ENCODE peak calls at places on chromosomes 12 and 14, in four cellular contexts. Y, K, L and M are unnamed samples.

GRCh38 chr12:97301576-97301975 is 161.0 kb upstream of the RMST start:
- DNase-seq in L (no peak), Y (no peak), K (no peak), M (no peak)

GRCh38 chr14:72443991-72444431 is 449.9 kb downstream of the DPF3 start:
- DNase-seq in L (peak; percentile 54), Y (peak; percentile 27), K (no peak), M (peak; percentile 16)

GRCh38 chr14:77485901-77486678 is 12.5 kb downstream of the ISM2 start:
- DNase-seq in L (no peak), K (no peak), Y (no peak), M (no peak)

GRCh38 chr12:88549929-88550328 is 30.3 kb downstream of the KITLG start:
- DNase-seq in Y (no peak), K (peak; percentile 85), L (no peak), M (no peak)

GRCh38 chr12:65798903-65799302 is 25.4 kb upstream of the HMGA2 start:
- DNase-seq in K (no peak), L (no peak), Y (no peak), M (no peak)

GRCh38 chr12:71945121-71945520 is 6.5 kb downstream of the TPH2 start:
- DNase-seq in K (no peak), Y (no peak), L (no peak), M (no peak)

GRCh38 chr12:24728366-24728765 is 220.5 kb downstream of the BCAT1 start:
- DNase-seq in K (peak; percentile 51), Y (no peak), L (no peak), M (no peak)

GRCh38 chr12:84756961-84757360 is 155.6 kb downstream of the SLC6A15 start:
- DNase-seq in L (no peak), Y (no peak), K (no peak), M (no peak)

GRCh38 chr12:72570601-72571000 is 298.4 kb downstream of the TRHDE start:
- DNase-seq in L (no peak), Y (no peak), K (no peak), M (no peak)

GRCh38 chr14:74955229-74955999 is at the start of gene PGF:
- DNase-seq in Y (peak; percentile 10), L (peak; percentile 43), K (peak; percentile 46), M (no peak)

GRCh38 chr12:5796171-5797091 is 148.6 kb downstream of the ANO2 start:
- DNase-seq in L (peak; percentile 36), Y (no peak), K (no peak), M (peak; percentile 1)

GRCh38 chr12:11071414-11071813 is 9.3 kb upstream of the TAS2R46 start:
- DNase-seq in L (no peak), K (no peak), Y (no peak), M (no peak)

GRCh38 chr12:115774148-115774905 is 503.2 kb downstream of the MED13L start:
- DNase-seq in K (no peak), Y (no peak), L (no peak), M (no peak)

GRCh38 chr12:98253207-98253606 is 262.2 kb upstream of the TMPO start:
- DNase-seq in Y (no peak), K (no peak), L (no peak), M (no peak)

GRCh38 chr12:42612258-42612608 is 22.7 kb upstream of the PRICKLE1 start:
- DNase-seq in K (no peak), Y (no peak), L (no peak), M (no peak)

GRCh38 chr14:104552738-104553125 is 26.8 kb upstream of the C14orf180 start:
- DNase-seq in Y (no peak), K (no peak), L (no peak), M (no peak)

GRCh38 chr14:75970989-75971388 is 10.8 kb downstream of the TGFB3 start:
- DNase-seq in L (no peak), Y (no peak), K (no peak), M (no peak)

GRCh38 chr12:1837541-1838206 is 17.3 kb downstream of the LRTM2 start:
- DNase-seq in K (peak; percentile 37), Y (no peak), L (no peak), M (no peak)

GRCh38 chr14:35944847-35945246 is 118.7 kb downstream of the BRMS1L start:
- DNase-seq in L (peak; percentile 31), Y (no peak), K (no peak), M (no peak)

GRCh38 chr14:67934087-67934486 is 114.5 kb downstream of the RAD51B start:
- DNase-seq in L (no peak), Y (no peak), K (peak; percentile 94), M (peak; percentile 3)

GRCh38 chr14:70358631-70359030 is 852 bp downstream of the COX16 start:
- DNase-seq in L (no peak), Y (no peak), K (peak; percentile 14), M (no peak)

GRCh38 chr12:76666272-76666845 is 97.6 kb upstream of the ZDHHC17 start:
- DNase-seq in L (no peak), Y (no peak), K (no peak), M (no peak)

GRCh38 chr14:70735043-70735442 is 74.3 kb downstream of the MAP3K9 start:
- DNase-seq in L (no peak), Y (no peak), K (peak; percentile 10), M (no peak)

GRCh38 chr12:113302466-113302865 is 32.4 kb downstream of the SLC8B1 start:
- DNase-seq in Y (no peak), K (no peak), L (no peak), M (no peak)

GRCh38 chr12:112140728-112141127 is 15.4 kb downstream of the TRAFD1 start:
- DNase-seq in K (no peak), L (no peak), Y (no peak), M (no peak)

GRCh38 chr14:58430156-58430555 is 2.6 kb downstream of the KIAA0586 start:
- DNase-seq in Y (no peak), K (peak; percentile 17), L (no peak), M (no peak)

GRCh38 chr14:67919259-67919658 is 99.7 kb downstream of the RAD51B start:
- DNase-seq in Y (no peak), L (no peak), K (peak; percentile 25), M (no peak)

GRCh38 chr12:5689773-5690172 is 255.3 kb downstream of the ANO2 start:
- DNase-seq in Y (no peak), K (no peak), L (no peak), M (no peak)